ENCODE peak calls at places on chromosomes 16 and 17, in six cellular contexts. One of them, this sample, is unnamed.

GRCh38 chr17:41064301-41064700 is 1.4 kb downstream of the KRTAP2-4 start:
- DNase-seq in NCI-H345: no peak
- DNase-seq in retina: no peak
- DNase-seq in EL: no peak
- DNase-seq in lower leg skin: no peak
- DNase-seq in NCI-H1105 treated with DMSO at 0.1 percent for 48 hours: no peak
- DNase-seq in this sample: no peak

GRCh38 chr17:17684901-17685774 is 3.9 kb downstream of the RAI1 start:
- DNase-seq in NCI-H345: no peak
- DNase-seq in retina: no peak
- DNase-seq in EL: no peak
- DNase-seq in lower leg skin: no peak
- DNase-seq in NCI-H1105 treated with DMSO at 0.1 percent for 48 hours: no peak
- DNase-seq in this sample: no peak

GRCh38 chr16:87194172-87194571 is 123.0 kb downstream of the C16orf95 start:
- DNase-seq in NCI-H345: no peak
- DNase-seq in retina: no peak
- DNase-seq in EL: no peak
- DNase-seq in lower leg skin: no peak
- DNase-seq in NCI-H1105 treated with DMSO at 0.1 percent for 48 hours: no peak
- DNase-seq in this sample: no peak

GRCh38 chr17:31299624-31300023 is 2.6 kb upstream of the OMG start:
- DNase-seq in NCI-H345: no peak
- DNase-seq in retina: no peak
- DNase-seq in EL: no peak
- DNase-seq in lower leg skin: no peak
- DNase-seq in NCI-H1105 treated with DMSO at 0.1 percent for 48 hours: peak
- DNase-seq in this sample: no peak

GRCh38 chr17:28325221-28325620 is 6.2 kb downstream of the TMEM97 start:
- DNase-seq in NCI-H345: no peak
- DNase-seq in retina: peak
- DNase-seq in EL: no peak
- DNase-seq in lower leg skin: peak
- DNase-seq in NCI-H1105 treated with DMSO at 0.1 percent for 48 hours: no peak
- DNase-seq in this sample: no peak

GRCh38 chr17:63163158-63163520 is 197.1 kb downstream of the TANC2 start:
- DNase-seq in NCI-H345: no peak
- DNase-seq in retina: no peak
- DNase-seq in EL: no peak
- DNase-seq in lower leg skin: no peak
- DNase-seq in NCI-H1105 treated with DMSO at 0.1 percent for 48 hours: no peak
- DNase-seq in this sample: no peak

GRCh38 chr16:75762746-75763145 is 36.5 kb upstream of the CPHXL start:
- DNase-seq in NCI-H345: no peak
- DNase-seq in retina: no peak
- DNase-seq in EL: no peak
- DNase-seq in lower leg skin: no peak
- DNase-seq in NCI-H1105 treated with DMSO at 0.1 percent for 48 hours: no peak
- DNase-seq in this sample: no peak

GRCh38 chr17:69058165-69058564 is 2.6 kb downstream of the ABCA9 start:
- DNase-seq in NCI-H345: no peak
- DNase-seq in retina: no peak
- DNase-seq in EL: no peak
- DNase-seq in lower leg skin: no peak
- DNase-seq in NCI-H1105 treated with DMSO at 0.1 percent for 48 hours: no peak
- DNase-seq in this sample: no peak

GRCh38 chr17:81832608-81833159 is 407 bp downstream of the MCRIP1 start:
- DNase-seq in NCI-H345: peak
- DNase-seq in retina: peak
- DNase-seq in EL: no peak
- DNase-seq in lower leg skin: no peak
- DNase-seq in NCI-H1105 treated with DMSO at 0.1 percent for 48 hours: no peak
- DNase-seq in this sample: peak

This sample was measured in NCI-H748 treated with DMSO at 0.1 percent for 48 hours.